ENCODE peak calls at places on chromosomes 6 and 20, in nine cellular contexts. R is GM23248, O is endodermal cell, P is MM.1S, L is neural progenitor cell, U is astrocyte, V is mesenchymal stem cell, C is PC-3, M is mesendoderm. Y is an unnamed sample.
A peak's percentile ranks its signal among the peaks of the same experiment; 100 is the strongest.

GRCh38 chr6:1766663-1767062 is 156.9 kb downstream of the FOXC1 start:
- DNase-seq in R (peak; percentile 53), O (no peak), P (no peak), L (no peak), U (no peak), V (peak; percentile 6), C (peak; percentile 39), M (no peak), Y (no peak)

GRCh38 chr6:31350973-31351733 is 5.8 kb downstream of the HLA-B start:
- DNase-seq in R (no peak), O (no peak), P (no peak), L (no peak), U (no peak), V (no peak), C (no peak), M (no peak), Y (no peak)

GRCh38 chr6:35810831-35811698 is 5.9 kb downstream of the LHFPL5 start:
- DNase-seq in R (peak; percentile 87), O (no peak), P (no peak), L (no peak), U (peak; percentile 72), V (peak; percentile 81), C (peak; percentile 98), M (no peak), Y (no peak)

GRCh38 chr6:34551720-34552119 is 4.4 kb downstream of the SPDEF start:
- DNase-seq in R (no peak), O (no peak), P (no peak), L (no peak), U (no peak), V (no peak), C (no peak), M (no peak), Y (no peak)

GRCh38 chr6:150567360-150567759 is 32.3 kb upstream of the PLEKHG1 start:
- DNase-seq in R (no peak), O (no peak), P (no peak), L (no peak), U (no peak), V (no peak), C (no peak), M (no peak), Y (peak; percentile 30)

GRCh38 chr6:37130704-37131103 is 39.2 kb upstream of the PIM1 start:
- DNase-seq in R (peak; percentile 63), O (no peak), P (no peak), L (no peak), U (peak; percentile 42), V (peak; percentile 75), C (peak; percentile 50), M (no peak), Y (no peak)

GRCh38 chr6:13573669-13574110 is 711 bp upstream of the SIRT5 start:
- DNase-seq in R (peak; percentile 81), O (peak; percentile 73), P (no peak), L (peak; percentile 50), U (peak; percentile 34), V (peak; percentile 56), C (peak; percentile 51), M (peak; percentile 75), Y (no peak)

GRCh38 chr6:79868098-79868722 is 79.1 kb downstream of the ELOVL4 start:
- DNase-seq in R (peak; percentile 78), O (peak; percentile 64), P (peak; percentile 76), L (peak; percentile 90), U (peak; percentile 41), V (peak; percentile 75), C (peak; percentile 80), M (peak; percentile 90), Y (peak; percentile 81)

GRCh38 chr6:45445364-45445748 is 67.6 kb upstream of the SUPT3H start:
- DNase-seq in R (no peak), O (no peak), P (no peak), L (no peak), U (no peak), V (no peak), C (no peak), M (no peak), Y (no peak)
- H3K9ac ChIP-seq in R (peak overlapping the region; percentile 12), O (no peak overlapping the region), P (no peak overlapping the region), L (no peak overlapping the region), U (peak overlapping the region; percentile 36), V (peak overlapping the region; percentile 60), C (peak overlapping the region; percentile 3), M (no peak overlapping the region), Y (peak overlapping the region; percentile 28)

DNA sequence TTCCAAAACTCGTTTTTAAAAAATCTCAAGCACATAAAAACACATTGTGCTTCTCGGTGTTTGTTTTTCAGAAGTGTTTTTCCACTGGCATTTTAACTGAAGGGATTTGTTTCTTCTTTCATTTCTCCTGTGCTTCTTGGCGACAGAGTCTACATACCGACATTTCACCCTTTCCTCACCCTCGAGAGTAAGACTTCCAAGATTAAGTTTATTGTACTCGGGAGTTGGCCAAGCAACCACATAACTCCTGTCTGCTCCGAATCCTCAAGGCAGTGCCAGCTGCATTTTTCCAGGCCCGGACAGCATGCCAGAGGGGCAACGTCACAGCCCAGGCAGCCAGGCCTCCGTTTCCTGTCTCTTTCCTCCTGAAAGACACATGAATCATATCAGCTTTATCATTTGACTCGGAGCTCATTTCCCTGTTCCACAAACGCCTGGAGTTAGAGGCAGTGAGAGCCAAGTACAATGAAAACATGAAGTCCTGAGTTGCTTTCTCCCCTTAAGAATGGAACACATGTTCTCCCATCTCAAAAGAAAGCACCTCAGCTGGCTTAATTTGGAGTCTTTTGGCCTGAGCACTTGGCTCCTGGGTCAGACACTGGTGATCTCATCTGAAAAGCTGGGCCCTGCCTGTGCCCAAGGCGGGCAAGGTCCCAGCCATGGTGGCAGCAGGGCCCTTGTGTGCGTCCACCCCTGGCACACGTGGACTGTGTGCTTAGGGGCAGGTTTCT is 23.2 kb upstream of the FAM50B start:
- DNase-seq in R (peak; percentile 98), O (no peak), P (no peak), L (no peak), U (peak; percentile 99), V (peak; percentile 94), C (peak; percentile 97), M (peak; percentile 49), Y (no peak)
- H3K27ac ChIP-seq in R (peak overlapping the region; percentile 90), O (peak overlapping the region; percentile 54), P (no peak overlapping the region), L (no peak overlapping the region), U (peak overlapping the region; percentile 97), V (peak overlapping the region; percentile 99), C (peak overlapping the region; percentile 84), M (no peak overlapping the region), Y (peak overlapping the region; percentile 61)

GRCh38 chr6:18204691-18205090 is 49.5 kb downstream of the KDM1B start:
- DNase-seq in R (no peak), O (peak; percentile 27), P (no peak), L (no peak), U (peak; percentile 33), V (no peak), C (no peak), M (no peak), Y (no peak)
- H3K36me3 ChIP-seq in R (peaks cover 9% of the 10 kb centered on the region), O (peaks cover 10% of the 10 kb centered on the region), P (no peaks in the 10 kb centered on the region), L (no peaks in the 10 kb centered on the region), U (peaks cover 5% of the 10 kb centered on the region), V (peaks cover 17% of the 10 kb centered on the region), C (no peaks in the 10 kb centered on the region), M (no peaks in the 10 kb centered on the region), Y (no peaks in the 10 kb centered on the region)

GRCh38 chr20:63469713-63470101 is 2.7 kb downstream of the KCNQ2 start:
- DNase-seq in R (no peak), O (no peak), P (no peak), L (no peak), U (no peak), V (no peak), C (no peak), M (no peak), Y (no peak)

GRCh38 chr20:63471002-63471718 is 1.3 kb downstream of the KCNQ2 start:
- DNase-seq in R (no peak), O (peak; percentile 73), P (no peak), L (peak; percentile 55), U (no peak), V (no peak), C (no peak), M (peak; percentile 28), Y (no peak)

GRCh38 chr20:63471719-63472158 is 716 bp downstream of the KCNQ2 start:
- DNase-seq in R (no peak), O (peak; percentile 75), P (no peak), L (peak; percentile 67), U (no peak), V (no peak), C (no peak), M (peak; percentile 26), Y (no peak)

GRCh38 chr20:63469019-63469712 is 3.3 kb downstream of the KCNQ2 start:
- DNase-seq in R (no peak), O (no peak), P (no peak), L (no peak), U (no peak), V (no peak), C (no peak), M (no peak), Y (no peak)

GRCh38 chr20:63470410-63470809 is 2.0 kb downstream of the KCNQ2 start:
- DNase-seq in R (no peak), O (no peak), P (no peak), L (no peak), U (no peak), V (no peak), C (no peak), M (no peak), Y (no peak)
- H3K9ac ChIP-seq in R (no peak overlapping the region), O (no peak overlapping the region), P (no peak overlapping the region), L (no peak overlapping the region), U (no peak overlapping the region), V (no peak overlapping the region), C (no peak overlapping the region), M (peak overlapping the region; percentile 88), Y (no peak overlapping the region)

GRCh38 chr6:95169790-95170189 is 407.5 kb upstream of the MANEA start:
- DNase-seq in R (no peak), O (no peak), P (no peak), L (no peak), U (peak; percentile 20), V (no peak), C (no peak), M (no peak), Y (no peak)
- H3K27ac ChIP-seq in R (no peak overlapping the region), O (no peak overlapping the region), P (no peak overlapping the region), L (no peak overlapping the region), U (no peak overlapping the region), V (no peak overlapping the region), C (no peak overlapping the region), M (no peak overlapping the region), Y (no peak overlapping the region)

GRCh38 chr6:110875548-110876169 is 1.1 kb downstream of the AMD1 start:
- DNase-seq in R (peak; percentile 74), O (peak; percentile 77), P (peak; percentile 25), L (peak; percentile 75), U (no peak), V (no peak), C (no peak), M (peak; percentile 65), Y (no peak)
- H3K36me3 ChIP-seq in R (no peaks in the 10 kb centered on the region), O (peaks cover 4% of the 10 kb centered on the region), P (no peaks in the 10 kb centered on the region), L (no peaks in the 10 kb centered on the region), U (no peaks in the 10 kb centered on the region), V (no peaks in the 10 kb centered on the region), C (no peaks in the 10 kb centered on the region), M (no peaks in the 10 kb centered on the region), Y (peaks cover 5% of the 10 kb centered on the region)

GRCh38 chr6:166908812-166909211 is 47.5 kb downstream of the RNASET2 start:
- DNase-seq in R (no peak), O (no peak), P (no peak), L (no peak), U (no peak), V (no peak), C (no peak), M (no peak), Y (no peak)
- H3K9ac ChIP-seq in R (no peak overlapping the region), O (no peak overlapping the region), P (no peak overlapping the region), L (no peak overlapping the region), U (no peak overlapping the region), V (no peak overlapping the region), C (no peak overlapping the region), M (no peak overlapping the region), Y (no peak overlapping the region)

Y was measured in SK-N-MC.